ENCODE peak calls at places on chromosome 14, in seven cellular contexts. O is neuronal stem cell, S is mesendoderm, E is H1, W is IMR-90, Q is H9, X is trophoblast cell. V is an unnamed sample.

GRCh38 chr14:63547798-63548335 is 4.7 kb upstream of the PPP2R5E start:
- DNase-seq in X (peak; percentile 39), W (no peak), O (no peak), S (no peak), Q (no peak), E (no peak), V (no peak)

GRCh38 chr14:33229269-33229924 is 290.7 kb downstream of the NPAS3 start:
- DNase-seq in S (no peak), X (no peak), Q (no peak), O (no peak), E (no peak), W (no peak), V (peak; percentile 44)

GRCh38 chr14:68518180-68518579 is 274.7 kb downstream of the ZFP36L1 start:
- DNase-seq in Q (no peak), E (no peak), W (no peak), S (no peak), O (no peak), X (no peak), V (no peak)

GRCh38 chr14:64387232-64387737 is 868 bp upstream of the MTHFD1 start:
- DNase-seq in X (peak; percentile 48), E (no peak), O (no peak), Q (no peak), W (peak; percentile 19), S (peak; percentile 57), V (peak; percentile 53)

GRCh38 chr14:88825078-88825458 is 617 bp downstream of the TTC8 start:
- DNase-seq in W (peak; percentile 23), S (no peak), Q (no peak), E (no peak), X (no peak), O (no peak), V (peak; percentile 31)

GRCh38 chr14:68112456-68112855 is 292.9 kb downstream of the RAD51B start:
- DNase-seq in X (no peak), S (peak; percentile 40), Q (no peak), E (no peak), W (no peak), O (no peak), V (no peak)

GRCh38 chr14:36222337-36222736 is 45.8 kb upstream of the PTCSC3 start:
- DNase-seq in E (no peak), Q (no peak), X (no peak), S (no peak), O (no peak), W (no peak), V (no peak)

GRCh38 chr14:93035917-93036651 is 79.6 kb downstream of the ITPK1 start:
- DNase-seq in Q (no peak), E (no peak), W (no peak), S (peak; percentile 59), O (peak; percentile 45), X (peak; percentile 32), V (no peak)

GRCh38 chr14:91830777-91831176 is 36.6 kb downstream of the TC2N start:
- DNase-seq in W (no peak), Q (peak; percentile 56), E (no peak), S (peak; percentile 54), O (no peak), X (no peak), V (no peak)

GRCh38 chr14:54108481-54109471 is 152.2 kb upstream of the BMP4 start:
- DNase-seq in E (no peak), Q (no peak), S (no peak), X (no peak), O (no peak), W (peak; percentile 82), V (peak; percentile 85)

GRCh38 chr14:47365248-47365647 is 310.2 kb downstream of the MDGA2 start:
- DNase-seq in S (no peak), E (no peak), X (no peak), O (no peak), Q (no peak), W (no peak), V (no peak)

GRCh38 chr14:71776463-71777359 is 155.5 kb upstream of the RGS6 start:
- DNase-seq in Q (no peak), X (no peak), E (no peak), O (no peak), W (peak; percentile 13), S (peak; percentile 80), V (no peak)

GRCh38 chr14:97129639-97130038 is 332.5 kb downstream of the VRK1 start:
- DNase-seq in W (no peak), E (no peak), O (no peak), S (no peak), X (no peak), Q (no peak), V (no peak)

GRCh38 chr14:94596361-94596760 is 15.1 kb downstream of the SERPINA5 start:
- DNase-seq in Q (no peak), O (no peak), S (no peak), E (no peak), X (no peak), W (no peak), V (no peak)

GRCh38 chr14:52031781-52032180 is 37.1 kb downstream of the NID2 start:
- DNase-seq in S (no peak), O (no peak), E (no peak), X (no peak), W (peak; percentile 78), Q (no peak), V (peak; percentile 77)

GRCh38 chr14:89956294-89957009 is 725 bp downstream of the TDP1 start:
- DNase-seq in S (peak; percentile 87), O (peak; percentile 56), X (peak; percentile 87), E (no peak), W (peak; percentile 94), Q (peak; percentile 62), V (peak; percentile 93)

GRCh38 chr14:64942531-64943111 is at the start of gene GPX2:
- DNase-seq in O (no peak), Q (no peak), E (no peak), W (no peak), S (peak; percentile 69), X (no peak), V (no peak)

GRCh38 chr14:36506732-36507614 is 13.1 kb downstream of the NKX2-1 start:
- DNase-seq in W (no peak), E (no peak), X (no peak), S (peak; percentile 10), O (no peak), Q (no peak), V (no peak)

GRCh38 chr14:85112762-85113161 is 417.2 kb upstream of the FLRT2 start:
- DNase-seq in Q (no peak), S (no peak), E (no peak), X (no peak), W (no peak), O (no peak), V (no peak)

GRCh38 chr14:43803076-43803689 is 703.9 kb downstream of the FSCB start:
- DNase-seq in W (no peak), Q (no peak), E (no peak), S (no peak), X (no peak), O (no peak), V (no peak)
- H3K23ac ChIP-seq in W (no peak overlapping the region), Q (no peak overlapping the region), E (no peak overlapping the region), S (no peak overlapping the region), X (no peak overlapping the region), O (no peak overlapping the region), V (no peak overlapping the region)

DNA sequence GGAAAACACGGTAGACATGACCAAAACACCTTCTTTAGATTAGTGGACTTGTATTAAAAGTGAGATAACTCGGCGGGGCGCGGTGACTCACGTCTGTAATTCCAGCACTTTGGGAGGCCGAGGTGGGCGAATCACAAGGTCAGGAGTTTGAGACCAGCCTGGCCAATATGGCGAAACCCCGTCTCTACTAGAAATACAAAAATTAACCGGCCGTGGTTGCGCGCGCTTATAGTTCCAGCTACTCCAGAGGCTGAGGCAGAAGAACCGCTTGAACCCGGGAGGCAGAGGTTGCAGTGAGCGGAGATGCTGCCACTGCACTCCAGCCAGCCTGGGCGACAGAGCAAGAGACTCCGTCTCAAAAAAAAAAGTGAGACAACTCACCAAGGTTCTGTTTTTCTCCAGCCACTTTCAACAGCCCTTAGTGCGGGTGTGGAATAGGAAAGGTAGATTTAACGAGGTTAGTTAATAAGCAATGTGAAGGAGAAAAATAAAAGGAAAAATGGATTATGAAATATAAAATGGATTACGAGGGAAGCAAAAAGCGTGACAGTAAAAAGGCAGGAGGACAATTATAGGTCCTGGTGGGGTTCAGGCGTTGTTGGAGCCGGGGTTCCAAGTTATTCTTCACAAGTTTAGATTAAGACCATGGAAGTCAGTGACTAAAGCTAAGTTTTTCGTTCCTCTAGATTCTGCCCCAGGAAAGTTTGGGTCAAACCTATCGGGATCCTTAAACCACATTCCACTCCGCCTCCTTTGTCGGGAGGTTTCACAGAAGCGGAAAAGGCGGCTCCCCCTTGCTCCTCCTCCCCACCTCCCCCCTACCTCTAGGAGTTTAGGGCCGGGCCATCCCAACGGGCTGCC is 534 bp downstream of the PPP2R3C start:
- DNase-seq in S (no peak), X (peak; percentile 43), W (no peak), Q (no peak), O (no peak), E (no peak), V (peak; percentile 3)
- H3K23ac ChIP-seq in S (no peak overlapping the region), X (no peak overlapping the region), W (peak overlapping the region; percentile 52), Q (no peak overlapping the region), O (peak overlapping the region; percentile 90), E (no peak overlapping the region), V (no peak overlapping the region)

GRCh38 chr14:101029668-101030290 is 126.3 kb upstream of the RTL1 start:
- DNase-seq in S (no peak), E (no peak), X (no peak), Q (no peak), W (no peak), O (no peak), V (no peak)

GRCh38 chr14:101028971-101029667 is 125.6 kb upstream of the RTL1 start:
- DNase-seq in S (no peak), O (no peak), X (no peak), Q (no peak), E (no peak), W (no peak), V (no peak)

GRCh38 chr14:101026341-101026740 is 122.8 kb upstream of the RTL1 start:
- DNase-seq in E (no peak), Q (no peak), O (no peak), X (no peak), S (no peak), W (no peak), V (no peak)

GRCh38 chr14:101027291-101027690 is 123.8 kb upstream of the RTL1 start:
- DNase-seq in X (no peak), S (no peak), W (no peak), Q (no peak), E (no peak), O (no peak), V (no peak)

GRCh38 chr14:101027966-101028365 is 124.4 kb upstream of the RTL1 start:
- DNase-seq in E (no peak), W (no peak), S (no peak), X (no peak), O (no peak), Q (no peak), V (no peak)
- H3K23ac ChIP-seq in E (no peak overlapping the region), W (no peak overlapping the region), S (no peak overlapping the region), X (no peak overlapping the region), O (no peak overlapping the region), Q (no peak overlapping the region), V (no peak overlapping the region)

GRCh38 chr14:75657331-75657730 is 3.3 kb downstream of the ERG28 start:
- DNase-seq in S (no peak), O (no peak), Q (no peak), E (no peak), W (no peak), X (no peak), V (no peak)
- H3K23ac ChIP-seq in S (no peak overlapping the region), O (no peak overlapping the region), Q (no peak overlapping the region), E (no peak overlapping the region), W (no peak overlapping the region), X (no peak overlapping the region), V (no peak overlapping the region)

V was measured in mesenchymal stem cell.